ENCODE peak calls at places on chromosomes 16 and 17, in ten cellular contexts. Y is HFF-Myc, Q is stomach, S is fibroblast of lung, O is tibial artery, F is choroid plexus epithelial cell, B is cardiac fibroblast, J is kidney, C is endothelial cell of umbilical vein, U is breast epithelium. X is an unnamed sample.

GRCh38 chr16:14444979-14445810 is 184.9 kb downstream of the PARN start:
- DNase-seq in J (no peak), U (no peak), O (no peak), B (no peak), F (no peak), Y (no peak), S (no peak), Q (no peak), C (no peak), X (no peak)

GRCh38 chr16:1288813-1289479 is 20.5 kb upstream of the UBE2I start:
- DNase-seq in O (no peak), B (no peak), J (no peak), U (no peak), Y (no peak), C (no peak), S (no peak), F (no peak), Q (no peak), X (no peak)

GRCh38 chr17:207775-208174 is 26.3 kb upstream of the DOC2B start:
- DNase-seq in F (no peak), S (no peak), U (no peak), B (no peak), J (peak; percentile 23), C (no peak), O (no peak), Q (no peak), Y (no peak), X (no peak)

GRCh38 chr17:7479389-7480192 is at the start of gene ZBTB4:
- DNase-seq in S (peak; percentile 28), B (peak; percentile 55), O (peak; percentile 57), C (peak; percentile 44), U (no peak), Y (no peak), F (peak; percentile 41), J (peak; percentile 89), Q (peak; percentile 65), X (no peak)

GRCh38 chr16:26981266-26981938 is 85.3 kb upstream of the C16orf82 start:
- DNase-seq in J (no peak), F (peak; percentile 87), U (no peak), Q (no peak), C (no peak), O (no peak), Y (no peak), S (peak; percentile 85), B (peak; percentile 12), X (no peak)

GRCh38 chr16:68065716-68066305 is 19.4 kb upstream of the NFATC3 start:
- DNase-seq in J (no peak), F (peak; percentile 94), U (no peak), O (no peak), Q (peak; percentile 15), C (peak; percentile 57), S (peak; percentile 39), B (peak; percentile 94), Y (no peak), X (no peak)

GRCh38 chr17:80829166-80829813 is 162.4 kb upstream of the CHMP6 start:
- DNase-seq in B (no peak), F (no peak), O (no peak), J (peak; percentile 59), Y (no peak), Q (no peak), U (no peak), C (no peak), S (no peak), X (no peak)

GRCh38 chr16:66740010-66740409 is 11.4 kb downstream of the DYNC1LI2 start:
- DNase-seq in F (peak; percentile 68), U (no peak), B (peak; percentile 58), O (no peak), S (peak; percentile 49), Q (no peak), J (no peak), Y (no peak), C (peak; percentile 54), X (no peak)

GRCh38 chr16:75267631-75268264 is 16.3 kb upstream of the BCAR1 start:
- DNase-seq in C (peak; percentile 64), J (peak; percentile 84), Q (peak; percentile 65), F (peak; percentile 28), U (peak; percentile 81), B (no peak), S (peak; percentile 56), Y (no peak), O (no peak), X (no peak)

GRCh38 chr16:54655171-54655590 is 275.5 kb upstream of the IRX5 start:
- DNase-seq in J (no peak), C (peak; percentile 65), O (peak; percentile 23), S (no peak), U (no peak), Y (no peak), B (peak; percentile 63), F (peak; percentile 49), Q (peak; percentile 83), X (no peak)

GRCh38 chr17:57861737-57862409 is 12.0 kb upstream of the MRPS23 start:
- DNase-seq in B (peak; percentile 39), S (peak; percentile 56), F (no peak), C (peak; percentile 26), O (peak; percentile 79), J (peak; percentile 95), Y (no peak), U (no peak), Q (peak; percentile 70), X (no peak)

GRCh38 chr16:56337131-56337857 is 88.1 kb downstream of the AMFR start:
- DNase-seq in O (no peak), C (no peak), B (no peak), Y (no peak), S (no peak), J (peak; percentile 44), Q (no peak), U (no peak), F (no peak), X (no peak)

GRCh38 chr17:70552230-70552981 is 383.1 kb downstream of the KCNJ2 start:
- DNase-seq in C (peak; percentile 75), U (no peak), Y (peak; percentile 36), O (no peak), S (peak; percentile 76), F (peak; percentile 76), B (peak; percentile 66), Q (no peak), J (no peak), X (no peak)

GRCh38 chr17:66737524-66737923 is 97.4 kb upstream of the CACNG5 start:
- DNase-seq in O (no peak), Q (no peak), J (peak; percentile 84), S (peak; percentile 45), C (peak; percentile 33), U (no peak), Y (no peak), F (peak; percentile 77), B (peak; percentile 76), X (peak; percentile 52)

GRCh38 chr17:82311971-82312370 is 5.4 kb downstream of the CD7 start:
- DNase-seq in B (no peak), F (no peak), O (no peak), C (no peak), Y (no peak), U (no peak), S (no peak), Q (no peak), J (no peak), X (no peak)

GRCh38 chr17:42281571-42282096 is 5.4 kb upstream of the STAT5B start:
- DNase-seq in O (no peak), Y (no peak), F (no peak), Q (peak; percentile 24), J (no peak), C (no peak), B (no peak), S (no peak), U (peak; percentile 11), X (no peak)

GRCh38 chr17:1270210-1271019 is at the start of gene BHLHA9:
- DNase-seq in J (no peak), Q (no peak), U (no peak), F (no peak), Y (no peak), B (no peak), S (no peak), C (no peak), O (no peak), X (no peak)

GRCh38 chr17:81566461-81567126 is 14.4 kb upstream of the FAAP100 start:
- DNase-seq in U (peak; percentile 45), F (peak; percentile 97), C (peak; percentile 97), S (peak; percentile 89), Q (peak; percentile 84), B (peak; percentile 96), O (peak; percentile 81), J (peak; percentile 83), Y (peak; percentile 84), X (no peak)

GRCh38 chr17:28476076-28476475 is 2.6 kb downstream of the SLC13A2 start:
- DNase-seq in O (no peak), C (no peak), F (no peak), Y (no peak), U (no peak), S (no peak), J (no peak), Q (no peak), B (no peak), X (no peak)

GRCh38 chr17:78771758-78772382 is 10.2 kb downstream of the CYTH1 start:
- DNase-seq in O (no peak), C (peak; percentile 65), F (no peak), U (no peak), J (no peak), B (no peak), Y (no peak), Q (no peak), S (no peak), X (no peak)
- H3K4me3 ChIP-seq in O (no peak overlapping the region), C (no peak overlapping the region), F (no peak overlapping the region), U (no peak overlapping the region), J (no peak overlapping the region), B (no peak overlapping the region), Y (no peak overlapping the region), Q (no peak overlapping the region), S (no peak overlapping the region), X (no peak overlapping the region)

GRCh38 chr16:57536306-57537193 is at the start of gene CCDC102A:
- DNase-seq in U (peak; percentile 27), S (peak; percentile 26), Y (no peak), O (no peak), J (peak; percentile 87), F (no peak), B (no peak), C (peak; percentile 49), Q (peak; percentile 28), X (no peak)
- TF ChIP-seq CTCF in U (no peak), S (no peak), Y (no peak), O (no peak), J (no peak), F (no peak), B (no peak), C (no peak), Q (no peak), X (no peak)

DNA sequence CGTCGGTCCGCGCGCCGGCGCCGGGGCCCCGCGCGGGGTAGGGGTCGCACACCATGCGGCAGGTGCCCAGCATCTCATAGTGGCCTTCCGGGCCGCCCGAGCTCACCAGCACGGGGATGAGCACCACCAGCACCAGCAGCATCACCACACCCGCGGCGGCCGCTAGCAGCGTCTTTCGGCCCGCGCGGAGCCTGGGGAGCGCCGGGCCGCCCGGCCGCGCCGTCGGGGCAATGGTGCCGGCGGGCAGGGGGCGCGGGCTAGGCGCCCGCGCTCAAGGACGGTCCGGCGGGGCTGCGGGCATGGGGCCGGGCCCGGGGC is 237 bp downstream of the C1QL1 start:
- DNase-seq in U (no peak), B (no peak), Y (no peak), Q (no peak), F (no peak), S (no peak), J (no peak), O (no peak), C (no peak), X (no peak)
- H3K4me3 ChIP-seq in U (peak overlapping the region; percentile 52), B (no peak overlapping the region), Y (no peak overlapping the region), Q (peak overlapping the region; percentile 17), F (no peak overlapping the region), S (no peak overlapping the region), J (no peak overlapping the region), O (peak overlapping the region; percentile 44), C (no peak overlapping the region), X (peak overlapping the region; percentile 61)

GRCh38 chr16:11398851-11399250 is 53.6 kb downstream of the RMI2 start:
- DNase-seq in Y (no peak), Q (no peak), F (no peak), J (peak; percentile 38), S (no peak), U (no peak), O (no peak), B (no peak), C (no peak), X (no peak)
- TF ChIP-seq CTCF in Y (no peak), Q (no peak), F (no peak), J (no peak), S (no peak), U (no peak), O (no peak), B (no peak), C (no peak), X (no peak)